ENCODE peak calls at places on chromosomes 12 and 14, in five cellular contexts. Y is kidney, A is heart right ventricle, T is IMR-90, D is GM12864. Z is an unnamed sample.

GRCh38 chr14:87312138-87312537 is 680.8 kb downstream of the GALC start:
- DNase-seq in Y (no peak), T (no peak), A (no peak), D (no peak), Z (no peak)

GRCh38 chr14:91374897-91375747 is 42.5 kb downstream of the CCDC88C start:
- DNase-seq in T (no peak), A (no peak), Y (no peak), D (no peak), Z (no peak)

GRCh38 chr12:19850341-19851065 is 411.2 kb downstream of the AEBP2 start:
- DNase-seq in A (peak), D (no peak), T (peak), Y (no peak), Z (no peak)

GRCh38 chr12:78036889-78037288 is 206.2 kb downstream of the NAV3 start:
- DNase-seq in A (no peak), D (no peak), T (no peak), Y (no peak), Z (no peak)

GRCh38 chr12:49944046-49944445 is 6.5 kb upstream of the AQP2 start:
- DNase-seq in A (no peak), D (no peak), Y (no peak), T (no peak), Z (no peak)

GRCh38 chr14:56118611-56119181 is 485 bp downstream of the PELI2 start:
- DNase-seq in T (no peak), A (peak), Y (peak), D (no peak), Z (no peak)

GRCh38 chr12:7650091-7650490 is 15.6 kb downstream of the APOBEC1 start:
- DNase-seq in D (no peak), Y (no peak), T (no peak), A (no peak), Z (peak)

GRCh38 chr12:93569656-93570551 is 2.6 kb upstream of the SOCS2 start:
- DNase-seq in D (no peak), A (peak), Y (peak), T (peak), Z (peak)

GRCh38 chr14:35333797-35334743 is 41.9 kb downstream of the PSMA6 start:
- DNase-seq in A (no peak), T (no peak), D (no peak), Y (no peak), Z (no peak)

GRCh38 chr12:55909513-55909884 is 18.2 kb downstream of the PYM1 start:
- DNase-seq in T (no peak), D (no peak), A (no peak), Y (no peak), Z (no peak)

GRCh38 chr12:52952082-52952801 is 3.3 kb downstream of the KRT18 start:
- DNase-seq in T (no peak), A (no peak), D (no peak), Y (no peak), Z (peak)

GRCh38 chr12:97835541-97835940 is 372.9 kb downstream of the RMST start:
- DNase-seq in A (no peak), T (no peak), D (no peak), Y (no peak), Z (no peak)

GRCh38 chr12:42023733-42024494 is 120.8 kb downstream of the GXYLT1 start:
- DNase-seq in D (peak), Y (peak), T (peak), A (peak), Z (peak)

GRCh38 chr12:56836317-56836716 is 73.2 kb downstream of the HSD17B6 start:
- DNase-seq in Y (peak), T (no peak), D (no peak), A (peak), Z (peak)

GRCh38 chr14:60251877-60252276 is 2.9 kb downstream of the PPM1A start:
- DNase-seq in A (no peak), D (no peak), T (no peak), Y (no peak), Z (no peak)

GRCh38 chr12:52798003-52798670 is 2.2 kb upstream of the KRT3 start:
- DNase-seq in T (peak), D (no peak), Y (no peak), A (no peak), Z (peak)

GRCh38 chr12:94644141-94644575 is 6.2 kb downstream of the TMCC3 start:
- DNase-seq in D (no peak), A (no peak), Y (no peak), T (peak), Z (peak)

GRCh38 chr12:38625306-38625705 is 280.1 kb downstream of the CPNE8 start:
- DNase-seq in T (no peak), D (no peak), A (no peak), Y (no peak), Z (no peak)

GRCh38 chr14:101286271-101287018 is 274.9 kb upstream of the DIO3 start:
- DNase-seq in A (no peak), D (no peak), T (no peak), Y (no peak), Z (no peak)

GRCh38 chr14:99459491-99460100 is 21.1 kb downstream of the SETD3 start:
- DNase-seq in Y (no peak), T (no peak), D (no peak), A (no peak), Z (no peak)

GRCh38 chr14:35366048-35366428 is 38.5 kb downstream of the NFKBIA start:
- DNase-seq in A (no peak), D (no peak), T (peak), Y (peak), Z (no peak)

GRCh38 chr12:88549929-88550328 is 30.3 kb downstream of the KITLG start:
- DNase-seq in Y (no peak), T (no peak), D (no peak), A (no peak), Z (no peak)

GRCh38 chr12:111122458-111122878 is 202.1 kb upstream of the MYL2 start:
- DNase-seq in T (no peak), A (no peak), D (no peak), Y (no peak), Z (no peak)

GRCh38 chr12:8697120-8697475 is 693 bp upstream of the RIMKLB start:
- DNase-seq in T (peak), A (peak), Y (no peak), D (no peak), Z (peak)

GRCh38 chr12:24596768-24597388 is 352.0 kb downstream of the BCAT1 start:
- DNase-seq in T (peak), Y (no peak), D (no peak), A (no peak), Z (peak)

GRCh38 chr14:83071888-83072501 is 1538.3 kb upstream of the SEL1L start:
- DNase-seq in T (peak), Y (no peak), A (no peak), D (no peak), Z (peak)

GRCh38 chr12:59182191-59182590 is 261.9 kb upstream of the LRIG3 start:
- DNase-seq in Y (no peak), A (no peak), T (no peak), D (no peak), Z (peak)

GRCh38 chr14:97833291-97833690 is 1036.1 kb downstream of the VRK1 start:
- DNase-seq in Y (no peak), T (no peak), A (no peak), D (no peak), Z (no peak)

GRCh38 chr14:36553650-36554260 is 28.7 kb downstream of the NKX2-8 start:
- DNase-seq in D (peak), Y (no peak), T (peak), A (no peak), Z (peak)

GRCh38 chr12:78645956-78646355 is 218.6 kb upstream of the SYT1 start:
- DNase-seq in T (peak), D (no peak), Y (no peak), A (no peak), Z (peak)

GRCh38 chr12:101829639-101830390 is 944 bp downstream of the GNPTAB start:
- DNase-seq in D (no peak), T (no peak), Y (no peak), A (no peak), Z (peak)

GRCh38 chr12:123139926-123140674 is 10.8 kb downstream of the PITPNM2 start:
- DNase-seq in D (no peak), T (peak), Y (peak), A (no peak), Z (peak)

GRCh38 chr12:93943766-93944165 is 204.6 kb upstream of the PLXNC1 start:
- DNase-seq in Y (no peak), A (no peak), T (peak), D (no peak), Z (peak)

GRCh38 chr12:108129017-108129812 is at the start of gene WSCD2:
- DNase-seq in A (peak), Y (peak), T (no peak), D (no peak), Z (peak)
- H3K4me3 ChIP-seq in A (peak), Y (peak), T (no peak), D (peak), Z (peak)

DNA sequence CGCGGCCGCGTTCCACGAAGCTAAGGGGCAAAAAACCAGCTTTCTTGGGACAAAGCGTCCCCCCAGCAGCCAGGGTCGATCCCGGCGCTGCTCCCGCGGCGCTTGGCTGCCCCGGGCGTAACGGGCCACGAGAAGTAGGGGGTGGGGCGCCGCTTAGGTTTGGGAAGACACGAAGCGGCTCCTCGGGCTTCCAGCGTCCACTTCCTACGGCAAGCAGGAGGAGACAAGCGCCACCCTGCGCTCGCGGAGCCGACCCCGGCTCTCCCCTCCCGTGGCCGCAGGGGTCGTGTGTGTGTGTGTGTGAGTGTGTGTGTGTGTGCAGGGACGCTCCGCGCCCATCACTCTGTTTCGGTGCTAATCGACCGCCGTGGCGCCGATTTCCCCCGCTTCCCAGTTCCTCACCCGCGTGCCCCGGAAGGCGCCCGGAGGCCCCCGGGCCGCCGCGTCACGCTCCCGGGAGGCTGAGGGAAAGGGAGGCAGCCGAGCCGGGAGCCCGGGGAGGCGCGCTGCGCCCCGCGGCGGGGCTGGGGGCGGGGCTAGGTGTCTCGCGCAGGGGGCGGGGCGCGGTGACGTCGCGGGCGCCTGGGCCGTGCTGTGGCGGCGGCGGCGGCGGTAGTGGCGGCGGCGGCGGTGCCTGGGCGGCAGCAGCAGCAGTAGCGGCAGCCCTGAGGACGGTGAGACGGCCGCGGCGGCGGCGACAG is at the start of gene ERC1:
- DNase-seq in A (peak), D (no peak), T (peak), Y (peak), Z (peak)
- H3K4me3 ChIP-seq in A (peak), D (peak), T (peak), Y (peak), Z (peak)

GRCh38 chr14:90193925-90194324 is 62.4 kb upstream of the PSMC1 start:
- DNase-seq in Y (no peak), T (no peak), D (no peak), A (no peak), Z (no peak)

GRCh38 chr14:90191154-90191553 is 65.2 kb upstream of the PSMC1 start:
- DNase-seq in Y (no peak), T (no peak), A (no peak), D (no peak), Z (no peak)

GRCh38 chr14:90191585-90191984 is 64.8 kb upstream of the PSMC1 start:
- DNase-seq in D (no peak), A (no peak), Y (no peak), T (no peak), Z (no peak)

GRCh38 chr14:90198541-90198940 is 57.8 kb upstream of the PSMC1 start:
- DNase-seq in Y (no peak), T (no peak), D (no peak), A (no peak), Z (no peak)

DNA sequence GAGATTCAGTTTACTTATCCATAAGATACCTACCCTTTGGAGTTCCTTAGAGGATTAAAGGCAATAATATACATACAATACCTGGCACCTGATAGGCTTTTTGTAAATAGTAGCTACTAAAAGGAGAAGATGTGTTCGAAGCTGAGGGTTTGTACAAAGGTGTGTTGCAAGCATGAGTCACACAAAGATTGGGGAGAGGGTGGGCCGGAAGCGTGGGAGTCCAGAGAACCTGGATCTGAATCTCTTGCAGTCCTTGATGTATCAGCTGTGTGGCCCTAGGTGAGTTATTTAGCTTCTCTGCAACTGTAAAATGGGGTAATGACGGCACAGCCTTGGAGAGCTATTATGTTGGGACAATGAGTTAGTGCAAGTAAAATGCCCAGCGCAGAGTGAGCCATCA is 61.6 kb upstream of the PSMC1 start:
- DNase-seq in Y (no peak), D (no peak), T (no peak), A (no peak), Z (peak)
- H3K4me3 ChIP-seq in Y (no peak), D (no peak), T (no peak), A (no peak), Z (no peak)

DNA sequence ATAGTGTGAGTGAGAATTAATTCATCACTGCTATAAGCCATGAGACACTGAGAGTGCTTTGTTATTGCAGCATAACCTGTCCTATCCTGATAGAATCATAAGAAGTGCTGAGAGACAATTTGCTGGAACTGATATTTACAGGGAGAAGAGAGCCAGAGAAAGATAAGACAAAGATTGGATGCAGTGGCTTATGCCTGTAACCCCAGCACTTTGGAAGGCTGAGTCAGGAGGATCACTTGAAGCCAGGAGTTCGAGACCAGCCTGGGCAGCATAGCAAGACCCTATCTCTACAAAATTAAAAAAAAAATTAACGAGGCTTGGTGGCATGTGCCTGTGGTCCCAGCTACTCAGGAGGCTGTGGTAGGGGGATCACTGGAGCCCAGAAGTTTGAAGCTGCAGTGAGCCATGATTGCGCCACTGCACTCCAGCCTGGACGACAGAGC is 3.0 kb upstream of the P2RX7 start:
- DNase-seq in D (no peak), A (no peak), Y (no peak), T (no peak), Z (no peak)
- H3K4me3 ChIP-seq in D (peak), A (no peak), Y (no peak), T (no peak), Z (no peak)

GRCh38 chr14:74571901-74572828 is 39.9 kb downstream of the LTBP2 start:
- DNase-seq in D (no peak), Y (no peak), T (peak), A (no peak), Z (peak)

GRCh38 chr14:74572829-74573360 is 39.1 kb downstream of the LTBP2 start:
- DNase-seq in Y (no peak), A (no peak), T (peak), D (no peak), Z (peak)

GRCh38 chr14:74569826-74570591 is 42.0 kb downstream of the LTBP2 start:
- DNase-seq in A (no peak), Y (no peak), D (no peak), T (peak), Z (peak)

GRCh38 chr14:74570696-74571095 is 41.3 kb downstream of the LTBP2 start:
- DNase-seq in Y (no peak), D (no peak), T (no peak), A (no peak), Z (no peak)

DNA sequence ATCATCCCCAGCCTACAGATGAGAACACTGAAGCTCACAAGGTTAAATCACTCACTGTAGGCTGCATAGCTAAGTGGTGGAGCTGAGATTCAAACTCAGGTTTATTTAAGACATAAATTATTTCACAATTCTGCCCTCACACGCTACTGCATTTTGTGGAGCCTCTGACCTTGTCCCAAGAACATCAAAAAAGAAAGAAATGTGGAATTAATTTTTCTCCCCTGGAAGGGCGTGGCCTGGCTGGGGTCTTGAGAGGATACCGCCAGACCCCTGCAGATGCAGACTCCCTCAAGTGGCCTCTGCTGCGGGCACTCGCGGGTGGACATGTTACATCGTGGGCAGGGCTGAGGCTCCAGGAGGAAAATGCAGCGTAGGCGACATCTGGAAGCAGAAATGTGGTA is 40.6 kb downstream of the LTBP2 start:
- DNase-seq in D (no peak), T (peak), A (peak), Y (no peak), Z (peak)
- H3K4me3 ChIP-seq in D (no peak), T (peak), A (no peak), Y (peak), Z (peak)

GRCh38 chr12:57888407-57889157 is 42.1 kb upstream of the CTDSP2 start:
- DNase-seq in T (peak), D (no peak), Y (peak), A (peak), Z (peak)
- H3K4me3 ChIP-seq in T (peak), D (no peak), Y (no peak), A (no peak), Z (peak)

GRCh38 chr12:62127516-62127915 is 132.7 kb upstream of the USP15 start:
- DNase-seq in T (no peak), D (no peak), Y (no peak), A (no peak), Z (peak)

GRCh38 chr12:62128186-62128965 is 131.8 kb upstream of the USP15 start:
- DNase-seq in A (no peak), D (no peak), T (no peak), Y (no peak), Z (peak)

GRCh38 chr12:62123721-62124203 is 136.4 kb upstream of the USP15 start:
- DNase-seq in D (peak), Y (no peak), A (peak), T (peak), Z (peak)
- H3K4me3 ChIP-seq in D (no peak), Y (no peak), A (no peak), T (no peak), Z (no peak)

GRCh38 chr14:89096946-89097345 is 272.5 kb downstream of the TTC8 start:
- DNase-seq in D (no peak), Y (no peak), A (no peak), T (no peak), Z (no peak)
- H3K4me3 ChIP-seq in D (no peak), Y (no peak), A (no peak), T (no peak), Z (no peak)